ENCODE peak calls at places on chromosome 3, in six cellular contexts. One of them, this sample, is unnamed.
A peak's percentile ranks its signal among the peaks of the same experiment; 100 is the strongest.

GRCh38 chr3:4394048-4394447 is 73.0 kb downstream of the SUMF1 start:
- DNase-seq in breast epithelium: no peak
- DNase-seq in colonic mucosa: no peak
- DNase-seq in OCI-LY7: no peak
- DNase-seq in A673: peak; percentile 7
- DNase-seq in tibial nerve: no peak
- DNase-seq in this sample: no peak

GRCh38 chr3:187550446-187550845 is 119.7 kb downstream of the SST start:
- DNase-seq in breast epithelium: no peak
- DNase-seq in colonic mucosa: no peak
- DNase-seq in OCI-LY7: no peak
- DNase-seq in A673: no peak
- DNase-seq in tibial nerve: no peak
- DNase-seq in this sample: no peak

GRCh38 chr3:114899186-114899931 is 247.7 kb downstream of the ZBTB20 start:
- DNase-seq in breast epithelium: no peak
- DNase-seq in colonic mucosa: peak; percentile 34
- DNase-seq in OCI-LY7: no peak
- DNase-seq in A673: no peak
- DNase-seq in tibial nerve: no peak
- DNase-seq in this sample: no peak

GRCh38 chr3:45345849-45346535 is 42.4 kb upstream of the LARS2 start:
- DNase-seq in breast epithelium: no peak
- DNase-seq in colonic mucosa: no peak
- DNase-seq in OCI-LY7: no peak
- DNase-seq in A673: no peak
- DNase-seq in tibial nerve: no peak
- DNase-seq in this sample: no peak

GRCh38 chr3:38646630-38647029 is 2.9 kb downstream of the SCN5A start:
- DNase-seq in breast epithelium: no peak
- DNase-seq in colonic mucosa: no peak
- DNase-seq in OCI-LY7: peak; percentile 47
- DNase-seq in A673: peak; percentile 59
- DNase-seq in tibial nerve: no peak
- DNase-seq in this sample: peak; percentile 17

GRCh38 chr3:181727122-181728036 is 15.7 kb downstream of the SOX2 start:
- DNase-seq in breast epithelium: no peak
- DNase-seq in colonic mucosa: no peak
- DNase-seq in OCI-LY7: peak; percentile 37
- DNase-seq in A673: no peak
- DNase-seq in tibial nerve: no peak
- DNase-seq in this sample: no peak

GRCh38 chr3:26921054-26921453 is 298.5 kb downstream of the LRRC3B start:
- DNase-seq in breast epithelium: no peak
- DNase-seq in colonic mucosa: no peak
- DNase-seq in OCI-LY7: no peak
- DNase-seq in A673: peak; percentile 81
- DNase-seq in tibial nerve: no peak
- DNase-seq in this sample: no peak

GRCh38 chr3:114627760-114628159 is 333.9 kb downstream of the TIGIT start:
- DNase-seq in breast epithelium: no peak
- DNase-seq in colonic mucosa: no peak
- DNase-seq in OCI-LY7: no peak
- DNase-seq in A673: no peak
- DNase-seq in tibial nerve: peak; percentile 35
- DNase-seq in this sample: no peak

GRCh38 chr3:72694398-72694797 is 153.8 kb downstream of the SHQ1 start:
- DNase-seq in breast epithelium: no peak
- DNase-seq in colonic mucosa: no peak
- DNase-seq in OCI-LY7: no peak
- DNase-seq in A673: no peak
- DNase-seq in tibial nerve: no peak
- DNase-seq in this sample: no peak

GRCh38 chr3:156187146-156187769 is 66.9 kb downstream of the KCNAB1 start:
- DNase-seq in breast epithelium: no peak
- DNase-seq in colonic mucosa: no peak
- DNase-seq in OCI-LY7: no peak
- DNase-seq in A673: no peak
- DNase-seq in tibial nerve: no peak
- DNase-seq in this sample: no peak

GRCh38 chr3:185971579-185971978 is 33.8 kb upstream of the TRA2B start:
- DNase-seq in breast epithelium: no peak
- DNase-seq in colonic mucosa: no peak
- DNase-seq in OCI-LY7: no peak
- DNase-seq in A673: no peak
- DNase-seq in tibial nerve: no peak
- DNase-seq in this sample: no peak

GRCh38 chr3:196341142-196341541 is 3.0 kb upstream of the TM4SF19 start:
- DNase-seq in breast epithelium: no peak
- DNase-seq in colonic mucosa: no peak
- DNase-seq in OCI-LY7: no peak
- DNase-seq in A673: peak; percentile 48
- DNase-seq in tibial nerve: no peak
- DNase-seq in this sample: no peak

GRCh38 chr3:123028233-123028828 is 768 bp upstream of the SEMA5B start:
- DNase-seq in breast epithelium: no peak
- DNase-seq in colonic mucosa: peak; percentile 27
- DNase-seq in OCI-LY7: peak; percentile 39
- DNase-seq in A673: peak; percentile 84
- DNase-seq in tibial nerve: peak; percentile 14
- DNase-seq in this sample: peak; percentile 25

GRCh38 chr3:123025642-123026521 is 1.7 kb downstream of the SEMA5B start:
- DNase-seq in breast epithelium: no peak
- DNase-seq in colonic mucosa: no peak
- DNase-seq in OCI-LY7: no peak
- DNase-seq in A673: peak; percentile 45
- DNase-seq in tibial nerve: no peak
- DNase-seq in this sample: no peak

GRCh38 chr3:123031051-123031450 is 3.5 kb upstream of the SEMA5B start:
- DNase-seq in breast epithelium: no peak
- DNase-seq in colonic mucosa: no peak
- DNase-seq in OCI-LY7: no peak
- DNase-seq in A673: peak; percentile 32
- DNase-seq in tibial nerve: no peak
- DNase-seq in this sample: no peak

GRCh38 chr3:123026551-123027291 is 842 bp downstream of the SEMA5B start:
- DNase-seq in breast epithelium: no peak
- DNase-seq in colonic mucosa: peak; percentile 31
- DNase-seq in OCI-LY7: no peak
- DNase-seq in A673: peak; percentile 14
- DNase-seq in tibial nerve: no peak
- DNase-seq in this sample: no peak

DNA sequence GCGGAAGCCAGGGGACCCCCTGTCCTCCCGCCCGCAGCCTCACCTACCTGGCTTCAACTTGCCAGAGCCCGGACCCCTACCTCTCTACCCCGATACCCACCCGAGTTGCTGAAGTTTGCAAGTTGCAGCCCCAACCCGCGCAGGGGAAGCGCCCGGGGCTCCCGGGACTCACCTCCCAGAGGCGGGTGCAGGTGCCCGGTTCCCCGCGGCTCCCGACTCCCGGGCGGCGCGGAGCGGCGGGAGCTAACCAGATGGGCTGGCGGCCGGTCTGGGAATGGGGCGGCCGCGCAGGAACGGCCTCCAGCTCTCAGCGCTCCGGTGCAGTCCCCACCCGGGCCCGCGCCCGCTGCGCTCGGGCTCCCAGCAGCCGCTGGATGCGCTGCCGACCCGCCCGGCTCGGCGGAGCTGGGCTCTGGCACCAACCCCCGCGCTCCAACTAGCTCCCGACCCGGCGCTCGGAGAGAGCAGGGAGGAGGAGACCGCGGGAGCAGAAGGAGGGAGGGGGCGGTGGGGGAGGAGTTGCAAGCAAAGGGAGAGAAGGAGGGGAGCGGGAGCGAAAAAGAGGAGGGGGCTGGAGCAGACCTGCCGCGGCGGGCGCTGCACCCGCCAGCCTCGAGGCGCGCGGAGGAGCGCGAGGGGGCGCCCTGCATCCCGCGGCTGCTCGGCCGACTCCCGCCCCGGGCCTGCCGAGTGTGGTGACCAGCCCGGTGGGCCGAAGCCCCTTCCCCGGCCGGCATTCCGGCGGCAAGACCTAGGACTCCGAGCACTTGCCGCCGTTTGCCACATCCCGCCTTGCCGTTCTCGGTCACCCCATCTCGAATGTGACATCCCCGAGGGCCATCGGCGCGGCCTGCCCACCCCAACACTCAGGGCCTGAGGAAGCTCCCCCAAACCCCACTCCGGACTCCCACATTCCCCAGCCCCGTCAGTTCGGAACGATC is at the start of gene SEMA5B:
- DNase-seq in breast epithelium: no peak
- DNase-seq in colonic mucosa: peak; percentile 23
- DNase-seq in OCI-LY7: no peak
- DNase-seq in A673: peak; percentile 50
- DNase-seq in tibial nerve: no peak
- DNase-seq in this sample: no peak
- TF ChIP-seq CTCF in breast epithelium: no peak
- TF ChIP-seq CTCF in colonic mucosa: no peak
- TF ChIP-seq CTCF in OCI-LY7: peak; percentile 40
- TF ChIP-seq CTCF in A673: peak; percentile 46
- TF ChIP-seq CTCF in tibial nerve: peak; percentile 47
- TF ChIP-seq CTCF in this sample: peak; percentile 74

GRCh38 chr3:31356941-31357340 is 175.8 kb upstream of the STT3B start:
- DNase-seq in breast epithelium: no peak
- DNase-seq in colonic mucosa: no peak
- DNase-seq in OCI-LY7: no peak
- DNase-seq in A673: no peak
- DNase-seq in tibial nerve: no peak
- DNase-seq in this sample: no peak

GRCh38 chr3:31354373-31354772 is 178.4 kb upstream of the STT3B start:
- DNase-seq in breast epithelium: no peak
- DNase-seq in colonic mucosa: no peak
- DNase-seq in OCI-LY7: no peak
- DNase-seq in A673: no peak
- DNase-seq in tibial nerve: no peak
- DNase-seq in this sample: no peak

GRCh38 chr3:31357451-31357850 is 175.3 kb upstream of the STT3B start:
- DNase-seq in breast epithelium: no peak
- DNase-seq in colonic mucosa: no peak
- DNase-seq in OCI-LY7: no peak
- DNase-seq in A673: no peak
- DNase-seq in tibial nerve: no peak
- DNase-seq in this sample: no peak

GRCh38 chr3:31361391-31362273 is 171.1 kb upstream of the STT3B start:
- DNase-seq in breast epithelium: no peak
- DNase-seq in colonic mucosa: no peak
- DNase-seq in OCI-LY7: no peak
- DNase-seq in A673: no peak
- DNase-seq in tibial nerve: no peak
- DNase-seq in this sample: no peak

GRCh38 chr3:31358473-31359075 is 174.2 kb upstream of the STT3B start:
- DNase-seq in breast epithelium: no peak
- DNase-seq in colonic mucosa: no peak
- DNase-seq in OCI-LY7: no peak
- DNase-seq in A673: no peak
- DNase-seq in tibial nerve: no peak
- DNase-seq in this sample: no peak
- H3K4me3 ChIP-seq in breast epithelium: no peak overlapping the region
- H3K4me3 ChIP-seq in colonic mucosa: no peak overlapping the region
- H3K4me3 ChIP-seq in OCI-LY7: no peak overlapping the region
- H3K4me3 ChIP-seq in A673: no peak overlapping the region
- H3K4me3 ChIP-seq in tibial nerve: no peak overlapping the region
- H3K4me3 ChIP-seq in this sample: no peak overlapping the region

DNA sequence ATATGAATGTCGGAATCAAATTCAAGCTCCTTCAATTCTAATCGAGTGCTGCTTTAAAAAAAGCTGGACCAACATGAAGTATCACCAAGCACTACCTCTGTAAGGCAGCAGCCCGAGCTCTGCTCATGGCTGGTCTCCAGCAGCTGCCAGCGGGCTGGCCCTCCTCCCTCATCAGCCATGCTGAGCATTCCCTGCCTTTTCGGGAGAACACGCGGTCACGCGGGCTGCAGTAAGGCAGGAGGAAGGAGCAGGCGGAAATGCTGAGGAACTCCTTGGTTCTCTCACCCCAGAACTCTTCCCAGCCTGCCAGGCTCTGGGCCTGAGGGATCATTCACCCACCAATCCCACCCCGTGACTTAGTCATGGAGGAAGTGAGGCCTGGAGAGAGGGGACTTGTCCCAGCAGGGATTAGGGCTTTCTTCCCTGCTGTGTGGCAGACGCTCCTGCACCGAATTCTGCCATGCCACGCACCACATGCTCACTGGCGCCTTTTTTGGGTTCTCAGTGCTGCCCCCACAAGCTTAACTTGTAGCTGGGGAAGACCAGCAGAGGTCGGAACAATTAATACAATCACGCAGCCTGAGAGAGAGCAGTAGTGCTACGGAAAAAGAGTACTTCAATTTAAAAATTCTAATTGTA is 42.9 kb upstream of the RPL32 start:
- DNase-seq in breast epithelium: no peak
- DNase-seq in colonic mucosa: no peak
- DNase-seq in OCI-LY7: no peak
- DNase-seq in A673: peak; percentile 48
- DNase-seq in tibial nerve: no peak
- DNase-seq in this sample: no peak
- TF ChIP-seq CTCF in breast epithelium: no peak
- TF ChIP-seq CTCF in colonic mucosa: no peak
- TF ChIP-seq CTCF in OCI-LY7: peak; percentile 54
- TF ChIP-seq CTCF in A673: no peak
- TF ChIP-seq CTCF in tibial nerve: no peak
- TF ChIP-seq CTCF in this sample: no peak

GRCh38 chr3:142975316-142975995 is 12.0 kb upstream of the PAQR9 start:
- DNase-seq in breast epithelium: no peak
- DNase-seq in colonic mucosa: no peak
- DNase-seq in OCI-LY7: no peak
- DNase-seq in A673: no peak
- DNase-seq in tibial nerve: no peak
- DNase-seq in this sample: no peak

GRCh38 chr3:142977399-142977728 is 13.9 kb upstream of the PAQR9 start:
- DNase-seq in breast epithelium: no peak
- DNase-seq in colonic mucosa: no peak
- DNase-seq in OCI-LY7: no peak
- DNase-seq in A673: no peak
- DNase-seq in tibial nerve: no peak
- DNase-seq in this sample: no peak

GRCh38 chr3:142981108-142981507 is 17.6 kb upstream of the PAQR9 start:
- DNase-seq in breast epithelium: no peak
- DNase-seq in colonic mucosa: no peak
- DNase-seq in OCI-LY7: no peak
- DNase-seq in A673: no peak
- DNase-seq in tibial nerve: no peak
- DNase-seq in this sample: no peak

GRCh38 chr3:142973217-142974009 is 9.9 kb upstream of the PAQR9 start:
- DNase-seq in breast epithelium: no peak
- DNase-seq in colonic mucosa: no peak
- DNase-seq in OCI-LY7: no peak
- DNase-seq in A673: no peak
- DNase-seq in tibial nerve: no peak
- DNase-seq in this sample: peak; percentile 59

GRCh38 chr3:142976621-142977398 is 13.3 kb upstream of the PAQR9 start:
- DNase-seq in breast epithelium: no peak
- DNase-seq in colonic mucosa: peak; percentile 45
- DNase-seq in OCI-LY7: no peak
- DNase-seq in A673: peak; percentile 39
- DNase-seq in tibial nerve: no peak
- DNase-seq in this sample: peak; percentile 64
- H3K4me3 ChIP-seq in breast epithelium: no peak overlapping the region
- H3K4me3 ChIP-seq in colonic mucosa: no peak overlapping the region
- H3K4me3 ChIP-seq in OCI-LY7: no peak overlapping the region
- H3K4me3 ChIP-seq in A673: no peak overlapping the region
- H3K4me3 ChIP-seq in tibial nerve: no peak overlapping the region
- H3K4me3 ChIP-seq in this sample: no peak overlapping the region

GRCh38 chr3:23761440-23761896 is 44.3 kb upstream of the UBE2E1 start:
- DNase-seq in breast epithelium: no peak
- DNase-seq in colonic mucosa: peak; percentile 37
- DNase-seq in OCI-LY7: peak; percentile 79
- DNase-seq in A673: peak; percentile 63
- DNase-seq in tibial nerve: no peak
- DNase-seq in this sample: no peak
- TF ChIP-seq CTCF in breast epithelium: no peak
- TF ChIP-seq CTCF in colonic mucosa: peak; percentile 30
- TF ChIP-seq CTCF in OCI-LY7: peak; percentile 75
- TF ChIP-seq CTCF in A673: peak; percentile 56
- TF ChIP-seq CTCF in tibial nerve: no peak
- TF ChIP-seq CTCF in this sample: peak; percentile 32